ENCODE peak calls at places on chromosome 15, in seven cellular contexts. P, U, S, Z, F, O and G are unnamed samples.

GRCh38 chr15:84915011-84915958 is 30.8 kb downstream of the SLC28A1 start:
- DNase-seq in P (peak), U (peak), S (peak), Z (peak), F (peak), O (peak), G (peak)

GRCh38 chr15:74815121-74815933 is 2.7 kb downstream of the LMAN1L start:
- DNase-seq in P (no peak), U (no peak), S (no peak), Z (no peak), F (no peak), O (no peak), G (peak)

GRCh38 chr15:39530446-39531342 is 50.2 kb upstream of the THBS1 start:
- DNase-seq in P (no peak), U (no peak), S (peak), Z (no peak), F (no peak), O (no peak), G (no peak)

GRCh38 chr15:44500555-44500954 is 36.4 kb upstream of the EIF3J start:
- DNase-seq in P (no peak), U (no peak), S (no peak), Z (no peak), F (no peak), O (no peak), G (no peak)

GRCh38 chr15:45181491-45182285 is 6.1 kb downstream of the SHF start:
- DNase-seq in P (no peak), U (no peak), S (no peak), Z (no peak), F (no peak), O (no peak), G (no peak)

GRCh38 chr15:83657549-83657948 is 3.6 kb downstream of the ADAMTSL3 start:
- DNase-seq in P (no peak), U (no peak), S (no peak), Z (no peak), F (no peak), O (no peak), G (peak)

GRCh38 chr15:89841306-89841705 is 26.7 kb upstream of the ANPEP start:
- DNase-seq in P (no peak), U (no peak), S (no peak), Z (no peak), F (no peak), O (no peak), G (no peak)

GRCh38 chr15:78174398-78174797 is 25.2 kb downstream of the IDH3A start:
- DNase-seq in P (peak), U (no peak), S (no peak), Z (no peak), F (no peak), O (no peak), G (peak)

GRCh38 chr15:41904487-41905359 is 10.9 kb upstream of the SPTBN5 start:
- DNase-seq in P (peak), U (peak), S (peak), Z (peak), F (no peak), O (peak), G (peak)

GRCh38 chr15:85284497-85284896 is 95.9 kb upstream of the AKAP13 start:
- DNase-seq in P (peak), U (no peak), S (no peak), Z (no peak), F (no peak), O (no peak), G (peak)

GRCh38 chr15:59642351-59642750 is 15.0 kb downstream of the GTF2A2 start:
- DNase-seq in P (no peak), U (no peak), S (peak), Z (no peak), F (no peak), O (no peak), G (peak)

GRCh38 chr15:99104788-99105515 is at the start of gene SYNM:
- DNase-seq in P (peak), U (peak), S (peak), Z (peak), F (peak), O (peak), G (no peak)

GRCh38 chr15:38652998-38653397 is 88.4 kb upstream of the RASGRP1 start:
- DNase-seq in P (peak), U (no peak), S (no peak), Z (no peak), F (no peak), O (no peak), G (peak)

GRCh38 chr15:72800819-72801481 is 17.4 kb upstream of the ADPGK start:
- DNase-seq in P (no peak), U (no peak), S (peak), Z (no peak), F (no peak), O (peak), G (no peak)

GRCh38 chr15:57259511-57260143 is 116.7 kb upstream of the CGNL1 start:
- DNase-seq in P (peak), U (no peak), S (no peak), Z (no peak), F (no peak), O (no peak), G (no peak)

GRCh38 chr15:34359416-34359815 is 7.6 kb downstream of the LPCAT4 start:
- DNase-seq in P (no peak), U (no peak), S (no peak), Z (no peak), F (no peak), O (no peak), G (no peak)

GRCh38 chr15:91228890-91229289 is 128.8 kb downstream of the SV2B start:
- DNase-seq in P (no peak), U (no peak), S (no peak), Z (no peak), F (no peak), O (no peak), G (no peak)

GRCh38 chr15:100111103-100112060 is 230.4 kb downstream of the ADAMTS17 start:
- DNase-seq in P (peak), U (no peak), S (peak), Z (peak), F (no peak), O (peak), G (peak)

GRCh38 chr15:40256642-40257235 is 17.9 kb downstream of the PAK6 start:
- DNase-seq in P (no peak), U (no peak), S (no peak), Z (no peak), F (no peak), O (no peak), G (no peak)

GRCh38 chr15:50231761-50232160 is 33.8 kb downstream of the HDC start:
- DNase-seq in P (no peak), U (no peak), S (no peak), Z (no peak), F (no peak), O (no peak), G (no peak)

GRCh38 chr15:42498212-42499038 is 3.0 kb downstream of the SNAP23 start:
- DNase-seq in P (no peak), U (no peak), S (no peak), Z (no peak), F (no peak), O (no peak), G (no peak)

GRCh38 chr15:69926011-69926410 is 171.7 kb downstream of the TLE3 start:
- DNase-seq in P (no peak), U (no peak), S (no peak), Z (no peak), F (no peak), O (no peak), G (no peak)

GRCh38 chr15:58966698-58967097 is 20.8 kb upstream of the RNF111 start:
- DNase-seq in P (no peak), U (no peak), S (no peak), Z (no peak), F (no peak), O (no peak), G (no peak)

GRCh38 chr15:48858401-48858800 is 19.5 kb upstream of the EID1 start:
- DNase-seq in P (no peak), U (no peak), S (peak), Z (no peak), F (no peak), O (peak), G (no peak)

GRCh38 chr15:31387483-31388118 is 61.0 kb downstream of the KLF13 start:
- DNase-seq in P (no peak), U (no peak), S (no peak), Z (peak), F (no peak), O (peak), G (no peak)

GRCh38 chr15:26864664-26865191 is 2.1 kb upstream of the GABRA5 start:
- DNase-seq in P (peak), U (peak), S (peak), Z (no peak), F (no peak), O (peak), G (peak)

GRCh38 chr15:70611286-70611685 is 152.1 kb downstream of the UACA start:
- DNase-seq in P (no peak), U (no peak), S (no peak), Z (no peak), F (no peak), O (no peak), G (no peak)

GRCh38 chr15:72796515-72797337 is 13.2 kb upstream of the ADPGK start:
- DNase-seq in P (peak), U (peak), S (peak), Z (peak), F (peak), O (peak), G (peak)

GRCh38 chr15:58931985-58932384 is 1.5 kb downstream of the SLTM start:
- DNase-seq in P (peak), U (no peak), S (peak), Z (no peak), F (no peak), O (peak), G (peak)

GRCh38 chr15:58520464-58520863 is 88.7 kb downstream of the LIPC start:
- DNase-seq in P (no peak), U (no peak), S (no peak), Z (no peak), F (no peak), O (no peak), G (no peak)

GRCh38 chr15:101187820-101188516 is 63.9 kb downstream of the CHSY1 start:
- DNase-seq in P (no peak), U (no peak), S (peak), Z (no peak), F (no peak), O (peak), G (no peak)

GRCh38 chr15:67043939-67044771 is 21.2 kb upstream of the SMAD3 start:
- DNase-seq in P (no peak), U (peak), S (peak), Z (peak), F (no peak), O (peak), G (no peak)

GRCh38 chr15:63236272-63236671 is 41.1 kb upstream of the APH1B start:
- DNase-seq in P (no peak), U (no peak), S (peak), Z (no peak), F (no peak), O (no peak), G (no peak)